ENCODE peak calls at places on chromosomes 2 and 18, in seven cellular contexts. Q is OCI-LY7, H is fibroblast of pulmonary artery, Z is A549, D is choroid plexus epithelial cell, I is lung, G is HL-60. U is an unnamed sample.

GRCh38 chr2:43059183-43059897 is 167.1 kb downstream of the ZFP36L2 start:
- DNase-seq in Z (no peak), D (peak; percentile 98), Q (no peak), I (peak; percentile 79), H (peak; percentile 98), G (peak; percentile 95), U (peak; percentile 78)

GRCh38 chr2:190627881-190628412 is 20.9 kb upstream of the NAB1 start:
- DNase-seq in Q (no peak), Z (no peak), G (no peak), I (no peak), D (no peak), H (peak; percentile 42), U (no peak)

GRCh38 chr18:6001867-6002266 is 106.5 kb upstream of the TMEM200C start:
- DNase-seq in Q (no peak), H (peak; percentile 7), G (no peak), I (no peak), D (peak; percentile 34), Z (no peak), U (no peak)

GRCh38 chr2:61905372-61906186 is at the start of gene COMMD1:
- DNase-seq in Z (peak; percentile 81), G (peak; percentile 85), Q (peak; percentile 82), I (peak; percentile 84), D (peak; percentile 72), H (peak; percentile 74), U (no peak)

GRCh38 chr18:22223263-22223960 is 54.0 kb downstream of the GATA6 start:
- DNase-seq in D (peak; percentile 82), H (peak; percentile 90), Q (no peak), Z (peak; percentile 84), G (no peak), I (peak; percentile 92), U (peak; percentile 77)

GRCh38 chr2:11123856-11124759 is 31.2 kb upstream of the SLC66A3 start:
- DNase-seq in Q (peak; percentile 43), H (peak; percentile 61), I (peak; percentile 59), D (peak; percentile 69), Z (peak; percentile 77), G (peak; percentile 51), U (no peak)

GRCh38 chr18:44767807-44768206 is 87.1 kb downstream of the SETBP1 start:
- DNase-seq in I (no peak), Z (no peak), Q (no peak), G (no peak), H (no peak), D (no peak), U (no peak)

GRCh38 chr18:13703899-13704298 is 22.5 kb downstream of the FAM210A start:
- DNase-seq in Q (peak; percentile 59), Z (peak; percentile 37), H (peak; percentile 20), G (no peak), I (no peak), D (peak; percentile 28), U (no peak)

GRCh38 chr2:64797881-64798590 is 144.3 kb upstream of the SERTAD2 start:
- DNase-seq in I (peak; percentile 51), D (peak; percentile 60), G (no peak), H (peak; percentile 41), Q (no peak), Z (no peak), U (peak; percentile 87)

GRCh38 chr2:177165731-177166711 is 46.6 kb upstream of the HNRNPA3 start:
- DNase-seq in H (peak; percentile 71), Z (peak; percentile 40), I (no peak), G (peak; percentile 24), Q (peak; percentile 70), D (peak; percentile 43), U (peak; percentile 75)

GRCh38 chr2:18047896-18048657 is 169.6 kb downstream of the KCNS3 start:
- DNase-seq in Z (peak; percentile 10), I (no peak), D (peak; percentile 30), Q (no peak), H (peak; percentile 31), G (no peak), U (peak; percentile 91)

GRCh38 chr2:17208511-17208910 is 309.7 kb downstream of the RAD51AP2 start:
- DNase-seq in G (no peak), Z (no peak), D (peak; percentile 47), H (peak; percentile 24), I (no peak), Q (no peak), U (no peak)

GRCh38 chr2:207288628-207289027 is 122.9 kb upstream of the KLF7 start:
- DNase-seq in D (no peak), Q (no peak), G (no peak), Z (no peak), I (no peak), H (no peak), U (no peak)

GRCh38 chr18:63603772-63604171 is 16.6 kb downstream of the SERPINB13 start:
- DNase-seq in D (peak; percentile 20), H (no peak), G (no peak), Z (no peak), Q (no peak), I (no peak), U (no peak)

GRCh38 chr18:77055429-77056310 is 76.9 kb downstream of the MBP start:
- DNase-seq in D (peak; percentile 40), H (no peak), Z (no peak), Q (peak; percentile 62), G (peak; percentile 80), I (no peak), U (no peak)

GRCh38 chr18:60113396-60113795 is 213.6 kb downstream of the PMAIP1 start:
- DNase-seq in G (no peak), D (no peak), Q (no peak), I (no peak), Z (no peak), H (no peak), U (peak; percentile 94)

GRCh38 chr18:77970814-77971213 is 721.2 kb downstream of the GALR1 start:
- DNase-seq in H (no peak), I (no peak), G (no peak), Q (no peak), D (no peak), Z (no peak), U (no peak)

GRCh38 chr18:76503999-76504398 is 9.0 kb upstream of the ZNF516 start:
- DNase-seq in G (no peak), D (no peak), H (no peak), I (no peak), Z (no peak), Q (no peak), U (no peak)

GRCh38 chr18:9849407-9849961 is 36.3 kb upstream of the TXNDC2 start:
- DNase-seq in Z (no peak), D (no peak), H (no peak), Q (no peak), I (peak; percentile 79), G (peak; percentile 80), U (no peak)

GRCh38 chr2:196459539-196459938 is 180.0 kb upstream of the CCDC150 start:
- DNase-seq in Q (no peak), Z (no peak), G (no peak), H (peak; percentile 66), I (no peak), D (peak; percentile 91), U (no peak)

GRCh38 chr2:206160124-206160806 is 570 bp downstream of the EEF1B2 start:
- DNase-seq in I (no peak), Q (peak; percentile 19), D (peak; percentile 53), Z (no peak), H (no peak), G (peak; percentile 60), U (no peak)

GRCh38 chr2:71856709-71857525 is 290.7 kb downstream of the CYP26B1 start:
- DNase-seq in Q (no peak), I (no peak), H (peak; percentile 30), G (no peak), D (no peak), Z (peak; percentile 26), U (no peak)

GRCh38 chr2:11710210-11710609 is 36.2 kb upstream of the LPIN1 start:
- DNase-seq in I (no peak), D (peak; percentile 91), G (no peak), Z (peak; percentile 48), H (peak; percentile 87), Q (no peak), U (peak; percentile 91)

GRCh38 chr2:202632682-202633081 is 2.1 kb upstream of the FAM117B start:
- DNase-seq in G (no peak), Z (no peak), D (peak; percentile 61), Q (no peak), I (no peak), H (peak; percentile 53), U (no peak)

DNA sequence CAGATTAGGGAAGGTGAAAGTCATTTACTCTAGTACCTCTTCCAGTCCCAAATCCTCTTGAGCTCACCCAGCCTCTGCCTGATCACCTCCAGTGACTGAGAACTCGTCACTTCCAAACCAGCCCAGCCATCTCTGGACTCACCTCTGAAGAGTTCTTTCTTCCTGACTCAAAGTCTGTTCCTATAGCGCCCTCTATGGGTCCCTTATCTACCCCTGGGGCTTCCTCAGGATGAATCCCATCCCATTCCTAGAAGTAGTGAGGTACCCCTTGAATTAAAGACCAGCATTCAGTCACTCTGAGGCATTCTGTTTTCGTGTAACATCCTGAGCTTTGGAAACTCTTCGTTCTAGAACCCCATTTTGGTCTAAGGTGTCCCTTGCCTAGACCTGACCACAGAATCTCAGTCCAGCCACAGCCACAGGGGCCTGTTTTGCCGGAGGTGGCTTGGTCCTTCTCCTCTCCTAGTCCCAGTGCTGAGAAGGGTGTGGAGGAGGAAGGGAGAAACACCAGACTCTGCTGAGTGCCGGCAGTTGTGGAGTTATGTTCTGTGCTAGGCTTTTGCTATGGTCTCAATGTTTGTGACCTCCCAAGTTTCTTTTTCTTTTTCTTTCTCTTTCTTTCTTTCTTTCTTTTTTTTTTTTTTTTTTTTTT is 32.7 kb downstream of the SIX3 start:
- DNase-seq in G (peak; percentile 18), Z (peak; percentile 77), I (no peak), Q (peak; percentile 63), H (peak; percentile 55), D (peak; percentile 62), U (no peak)
- TF ChIP-seq CTCF in G (peak; percentile 14), Z (peak; percentile 64), I (no peak), Q (peak; percentile 82), H (peak; percentile 59), D (peak; percentile 64), U (peak; percentile 73)

DNA sequence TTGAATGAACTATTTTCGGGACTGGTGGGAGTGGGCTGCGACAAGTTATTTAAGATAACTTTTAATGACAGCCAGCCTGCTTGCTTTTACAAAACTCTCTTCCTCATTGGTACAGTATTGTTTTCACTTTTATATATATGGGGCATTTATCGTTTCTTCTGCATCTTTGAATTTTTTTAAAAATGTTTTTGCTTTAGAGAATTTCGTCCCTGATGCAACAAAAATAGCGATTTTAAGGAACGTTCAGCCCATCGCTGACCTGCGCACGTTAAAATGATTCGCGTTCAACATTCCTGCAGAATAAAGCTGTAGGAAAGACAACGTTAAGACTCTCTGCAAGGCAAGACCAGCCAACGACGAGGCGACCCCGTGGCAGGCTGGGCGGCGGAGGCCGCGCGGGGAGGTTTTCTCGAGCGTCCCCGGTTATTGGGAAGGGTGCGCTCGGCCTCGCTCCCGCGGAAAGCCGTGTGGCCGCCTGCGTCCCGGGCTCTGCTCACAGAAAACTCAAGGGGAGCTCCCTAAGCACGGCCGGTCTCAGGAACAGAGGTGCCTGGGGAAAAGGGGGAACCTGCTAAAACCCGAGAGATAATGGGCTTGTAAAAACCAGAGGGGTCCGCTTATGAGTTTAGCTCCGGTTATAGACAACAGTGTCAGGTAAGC is 3.0 kb downstream of the PAX8 start:
- DNase-seq in I (no peak), Z (no peak), G (no peak), D (no peak), Q (no peak), H (no peak), U (no peak)
- H3K4me3 ChIP-seq in I (no peak overlapping the region), Z (no peak overlapping the region), G (no peak overlapping the region), D (no peak overlapping the region), Q (no peak overlapping the region), H (no peak overlapping the region), U (no peak overlapping the region)

GRCh38 chr2:145555360-145555759 is 1035.4 kb upstream of the ZEB2 start:
- DNase-seq in H (no peak), G (no peak), D (no peak), I (no peak), Q (no peak), Z (no peak), U (no peak)
- TF ChIP-seq CTCF in H (no peak), G (no peak), D (no peak), I (no peak), Q (no peak), Z (no peak), U (no peak)

GRCh38 chr2:219627105-219628100 is at the start of gene SLC4A3:
- DNase-seq in Q (no peak), I (no peak), H (peak; percentile 25), Z (no peak), G (no peak), D (peak; percentile 26), U (no peak)
- H3K4me3 ChIP-seq in Q (no peak within 1 kb of the TSS), I (peak within 1 kb of the TSS; percentile 17), H (peak within 1 kb of the TSS; percentile 52), Z (peak within 1 kb of the TSS; percentile 85), G (peak within 1 kb of the TSS; percentile 26), D (peak within 1 kb of the TSS; percentile 57), U (peak within 1 kb of the TSS; percentile 61)